ENCODE peak calls at places on chromosomes 1 and 21, in four cellular contexts. C, Z, O and B are unnamed samples.

GRCh38 chr1:248599396-248599795 is 1.9 kb upstream of the OR2T10 start:
- DNase-seq in C (no peak), Z (no peak), O (no peak), B (no peak)

GRCh38 chr1:55478742-55479141 is 263.6 kb upstream of the USP24 start:
- DNase-seq in C (no peak), Z (no peak), O (peak), B (no peak)

GRCh38 chr1:203744008-203744972 is 20.7 kb upstream of the LAX1 start:
- DNase-seq in C (no peak), Z (no peak), O (peak), B (peak)

GRCh38 chr1:42944207-42944928 is 14.3 kb downstream of the SLC2A1 start:
- DNase-seq in C (no peak), Z (no peak), O (no peak), B (peak)

GRCh38 chr1:89966666-89967065 is 28.2 kb upstream of the ZNF326 start:
- DNase-seq in C (no peak), Z (no peak), O (no peak), B (no peak)

GRCh38 chr21:38956006-38956405 is 150.3 kb downstream of the ETS2 start:
- DNase-seq in C (no peak), Z (no peak), O (no peak), B (no peak)

GRCh38 chr1:170095976-170096725 is 21.7 kb upstream of the KIFAP3 start:
- DNase-seq in C (no peak), Z (no peak), O (no peak), B (no peak)

GRCh38 chr1:3069491-3070303 is 694 bp downstream of the PRDM16 start:
- DNase-seq in C (no peak), Z (no peak), O (peak), B (peak)

GRCh38 chr21:44089001-44089911 is 17.9 kb upstream of the PWP2 start:
- DNase-seq in C (no peak), Z (no peak), O (no peak), B (peak)

GRCh38 chr1:95312181-95312580 is 78.2 kb downstream of the RWDD3 start:
- DNase-seq in C (no peak), Z (no peak), O (no peak), B (no peak)

GRCh38 chr1:167629681-167630567 is at the start of gene RCSD1:
- DNase-seq in C (no peak), Z (no peak), O (peak), B (no peak)

GRCh38 chr1:28172690-28173150 is 3.8 kb downstream of the PTAFR start:
- DNase-seq in C (no peak), Z (no peak), O (no peak), B (peak)

GRCh38 chr1:23670709-23671108 is 20.9 kb upstream of the RPL11 start:
- DNase-seq in C (no peak), Z (no peak), O (no peak), B (no peak)

GRCh38 chr1:160460683-160461287 is 60.4 kb downstream of the VANGL2 start:
- DNase-seq in C (no peak), Z (no peak), O (no peak), B (no peak)

GRCh38 chr1:115463347-115463746 is 125.3 kb upstream of the NGF start:
- DNase-seq in C (no peak), Z (no peak), O (no peak), B (no peak)

GRCh38 chr1:184031127-184032107 is 6.1 kb downstream of the COLGALT2 start:
- DNase-seq in C (no peak), Z (no peak), O (no peak), B (no peak)

GRCh38 chr21:37796011-37796410 is 120.2 kb downstream of the KCNJ6 start:
- DNase-seq in C (no peak), Z (no peak), O (no peak), B (no peak)

GRCh38 chr1:64516803-64517568 is 47.1 kb downstream of the CACHD1 start:
- DNase-seq in C (no peak), Z (no peak), O (peak), B (no peak)

GRCh38 chr1:22038036-22038435 is 14.5 kb upstream of the CDC42 start:
- DNase-seq in C (no peak), Z (no peak), O (no peak), B (no peak)

GRCh38 chr1:40903106-40903505 is 40.9 kb upstream of the CITED4 start:
- DNase-seq in C (no peak), Z (no peak), O (no peak), B (no peak)

GRCh38 chr1:39462074-39462473 is 29.4 kb upstream of the BMP8A start:
- DNase-seq in C (no peak), Z (peak), O (peak), B (no peak)

GRCh38 chr1:83033682-83034081 is 965.2 kb downstream of the TTLL7 start:
- DNase-seq in C (no peak), Z (no peak), O (peak), B (no peak)

GRCh38 chr1:97006044-97006676 is 284.6 kb downstream of the PTBP2 start:
- DNase-seq in C (peak), Z (peak), O (peak), B (no peak)

GRCh38 chr1:162319510-162320160 is 57.0 kb downstream of the SPATA46 start:
- DNase-seq in C (no peak), Z (no peak), O (no peak), B (no peak)

GRCh38 chr1:71081697-71082080 is 854 bp upstream of the ZRANB2 start:
- DNase-seq in C (no peak), Z (no peak), O (no peak), B (no peak)

GRCh38 chr1:151060241-151061011 is at the start of gene MLLT11:
- DNase-seq in C (no peak), Z (no peak), O (peak), B (peak)

GRCh38 chr21:37531402-37532042 is 164.9 kb downstream of the DYRK1A start:
- DNase-seq in C (no peak), Z (no peak), O (no peak), B (no peak)

GRCh38 chr1:156920233-156921052 is at the start of gene LRRC71:
- DNase-seq in C (no peak), Z (peak), O (peak), B (peak)

GRCh38 chr1:42136466-42136865 is 16.7 kb upstream of the GUCA2B start:
- DNase-seq in C (no peak), Z (no peak), O (no peak), B (no peak)

GRCh38 chr1:188709146-188709545 is 1768.5 kb downstream of the BRINP3 start:
- DNase-seq in C (no peak), Z (no peak), O (no peak), B (no peak)

GRCh38 chr1:111062081-111062480 is 77.8 kb downstream of the DRAM2 start:
- DNase-seq in C (no peak), Z (no peak), O (no peak), B (no peak)

GRCh38 chr1:231918239-231919015 is 291.8 kb downstream of the DISC1 start:
- DNase-seq in C (no peak), Z (peak), O (peak), B (no peak)

GRCh38 chr1:10042746-10043145 is 10.0 kb downstream of the UBE4B start:
- DNase-seq in C (no peak), Z (no peak), O (no peak), B (no peak)

GRCh38 chr1:76695535-76695934 is 171.7 kb upstream of the ST6GALNAC5 start:
- DNase-seq in C (no peak), Z (no peak), O (no peak), B (no peak)

GRCh38 chr1:229058111-229058551 is 212.8 kb upstream of the RAB4A start:
- DNase-seq in C (no peak), Z (no peak), O (no peak), B (no peak)

GRCh38 chr1:40076895-40077312 is 20.1 kb downstream of the PPT1 start:
- DNase-seq in C (no peak), Z (peak), O (peak), B (no peak)

GRCh38 chr1:50968884-50969610 is 998 bp upstream of the CDKN2C start:
- DNase-seq in C (no peak), Z (no peak), O (peak), B (peak)

GRCh38 chr1:90417139-90417538 is 300.0 kb downstream of the BARHL2 start:
- DNase-seq in C (no peak), Z (no peak), O (no peak), B (no peak)